ENCODE peak calls at places on chromosomes 4 and X, in nine cellular contexts. One of them, this sample, is unnamed.

GRCh38 chrX:24982306-24982965 is 33.3 kb downstream of the ARX start:
- DNase-seq in AG10803: peak; percentile 13
- DNase-seq in A172: peak; percentile 5
- DNase-seq in ELF-1: no peak
- DNase-seq in dorsolateral prefrontal cortex: no peak
- DNase-seq in stimulated activated CD4-positive, alpha-beta T cell treated with anti-CD3 and anti-CD28 coated beads, Interleukin-15, amount 100 ng/mL, for 1 hour: no peak
- DNase-seq in mesothelial cell of epicardium: no peak
- DNase-seq in SHP77: no peak
- DNase-seq in GM20000: no peak
- DNase-seq in this sample: no peak

GRCh38 chrX:123835661-123836371 is 24.0 kb upstream of the XIAP start:
- DNase-seq in AG10803: peak; percentile 62
- DNase-seq in A172: peak; percentile 73
- DNase-seq in ELF-1: no peak
- DNase-seq in dorsolateral prefrontal cortex: no peak
- DNase-seq in stimulated activated CD4-positive, alpha-beta T cell treated with anti-CD3 and anti-CD28 coated beads, Interleukin-15, amount 100 ng/mL, for 1 hour: no peak
- DNase-seq in mesothelial cell of epicardium: no peak
- DNase-seq in SHP77: no peak
- DNase-seq in GM20000: no peak
- DNase-seq in this sample: no peak

GRCh38 chrX:135544338-135544948 is 24.0 kb downstream of the INTS6L start:
- DNase-seq in AG10803: no peak
- DNase-seq in A172: no peak
- DNase-seq in ELF-1: no peak
- DNase-seq in dorsolateral prefrontal cortex: no peak
- DNase-seq in stimulated activated CD4-positive, alpha-beta T cell treated with anti-CD3 and anti-CD28 coated beads, Interleukin-15, amount 100 ng/mL, for 1 hour: no peak
- DNase-seq in mesothelial cell of epicardium: no peak
- DNase-seq in SHP77: no peak
- DNase-seq in GM20000: no peak
- DNase-seq in this sample: no peak

GRCh38 chr4:167652267-167652666 is 418.0 kb upstream of the SPOCK3 start:
- DNase-seq in AG10803: no peak
- DNase-seq in A172: no peak
- DNase-seq in ELF-1: no peak
- DNase-seq in dorsolateral prefrontal cortex: no peak
- DNase-seq in stimulated activated CD4-positive, alpha-beta T cell treated with anti-CD3 and anti-CD28 coated beads, Interleukin-15, amount 100 ng/mL, for 1 hour: no peak
- DNase-seq in mesothelial cell of epicardium: no peak
- DNase-seq in SHP77: no peak
- DNase-seq in GM20000: no peak
- DNase-seq in this sample: no peak

GRCh38 chr4:212438-213174 is 88.3 kb downstream of the ZNF718 start:
- DNase-seq in AG10803: peak; percentile 74
- DNase-seq in A172: no peak
- DNase-seq in ELF-1: peak; percentile 93
- DNase-seq in dorsolateral prefrontal cortex: peak; percentile 88
- DNase-seq in stimulated activated CD4-positive, alpha-beta T cell treated with anti-CD3 and anti-CD28 coated beads, Interleukin-15, amount 100 ng/mL, for 1 hour: no peak
- DNase-seq in mesothelial cell of epicardium: peak; percentile 46
- DNase-seq in SHP77: no peak
- DNase-seq in GM20000: no peak
- DNase-seq in this sample: no peak

GRCh38 chr4:184968784-184969201 is 49.5 kb upstream of the HELT start:
- DNase-seq in AG10803: no peak
- DNase-seq in A172: no peak
- DNase-seq in ELF-1: no peak
- DNase-seq in dorsolateral prefrontal cortex: no peak
- DNase-seq in stimulated activated CD4-positive, alpha-beta T cell treated with anti-CD3 and anti-CD28 coated beads, Interleukin-15, amount 100 ng/mL, for 1 hour: no peak
- DNase-seq in mesothelial cell of epicardium: no peak
- DNase-seq in SHP77: no peak
- DNase-seq in GM20000: no peak
- DNase-seq in this sample: peak; percentile 27

GRCh38 chr4:60500860-60501259 is 699.3 kb upstream of the ADGRL3 start:
- DNase-seq in AG10803: no peak
- DNase-seq in A172: no peak
- DNase-seq in ELF-1: no peak
- DNase-seq in dorsolateral prefrontal cortex: no peak
- DNase-seq in stimulated activated CD4-positive, alpha-beta T cell treated with anti-CD3 and anti-CD28 coated beads, Interleukin-15, amount 100 ng/mL, for 1 hour: no peak
- DNase-seq in mesothelial cell of epicardium: no peak
- DNase-seq in SHP77: no peak
- DNase-seq in GM20000: no peak
- DNase-seq in this sample: no peak

GRCh38 chr4:150385606-150386005 is 196.3 kb upstream of the MAB21L2 start:
- DNase-seq in AG10803: peak; percentile 95
- DNase-seq in A172: peak; percentile 67
- DNase-seq in ELF-1: peak; percentile 51
- DNase-seq in dorsolateral prefrontal cortex: no peak
- DNase-seq in stimulated activated CD4-positive, alpha-beta T cell treated with anti-CD3 and anti-CD28 coated beads, Interleukin-15, amount 100 ng/mL, for 1 hour: no peak
- DNase-seq in mesothelial cell of epicardium: no peak
- DNase-seq in SHP77: no peak
- DNase-seq in GM20000: no peak
- DNase-seq in this sample: no peak

GRCh38 chr4:141207971-141208370 is 12.7 kb upstream of the ZNF330 start:
- DNase-seq in AG10803: no peak
- DNase-seq in A172: no peak
- DNase-seq in ELF-1: no peak
- DNase-seq in dorsolateral prefrontal cortex: no peak
- DNase-seq in stimulated activated CD4-positive, alpha-beta T cell treated with anti-CD3 and anti-CD28 coated beads, Interleukin-15, amount 100 ng/mL, for 1 hour: no peak
- DNase-seq in mesothelial cell of epicardium: no peak
- DNase-seq in SHP77: no peak
- DNase-seq in GM20000: no peak
- DNase-seq in this sample: no peak

GRCh38 chr4:153764611-153765368 is 5.0 kb upstream of the RNF175 start:
- DNase-seq in AG10803: no peak
- DNase-seq in A172: no peak
- DNase-seq in ELF-1: no peak
- DNase-seq in dorsolateral prefrontal cortex: no peak
- DNase-seq in stimulated activated CD4-positive, alpha-beta T cell treated with anti-CD3 and anti-CD28 coated beads, Interleukin-15, amount 100 ng/mL, for 1 hour: no peak
- DNase-seq in mesothelial cell of epicardium: no peak
- DNase-seq in SHP77: no peak
- DNase-seq in GM20000: no peak
- DNase-seq in this sample: no peak

GRCh38 chrX:19886888-19887531 is 390 bp downstream of the SH3KBP1 start:
- DNase-seq in AG10803: no peak
- DNase-seq in A172: no peak
- DNase-seq in ELF-1: no peak
- DNase-seq in dorsolateral prefrontal cortex: no peak
- DNase-seq in stimulated activated CD4-positive, alpha-beta T cell treated with anti-CD3 and anti-CD28 coated beads, Interleukin-15, amount 100 ng/mL, for 1 hour: no peak
- DNase-seq in mesothelial cell of epicardium: peak; percentile 52
- DNase-seq in SHP77: no peak
- DNase-seq in GM20000: peak; percentile 64
- DNase-seq in this sample: no peak

GRCh38 chr4:184534511-184535391 is 60.4 kb upstream of the IRF2 start:
- DNase-seq in AG10803: peak; percentile 91
- DNase-seq in A172: peak; percentile 46
- DNase-seq in ELF-1: no peak
- DNase-seq in dorsolateral prefrontal cortex: no peak
- DNase-seq in stimulated activated CD4-positive, alpha-beta T cell treated with anti-CD3 and anti-CD28 coated beads, Interleukin-15, amount 100 ng/mL, for 1 hour: no peak
- DNase-seq in mesothelial cell of epicardium: no peak
- DNase-seq in SHP77: no peak
- DNase-seq in GM20000: peak; percentile 60
- DNase-seq in this sample: no peak

GRCh38 chrX:100750901-100751300 is 19.0 kb upstream of the SYTL4 start:
- DNase-seq in AG10803: no peak
- DNase-seq in A172: no peak
- DNase-seq in ELF-1: peak; percentile 21
- DNase-seq in dorsolateral prefrontal cortex: no peak
- DNase-seq in stimulated activated CD4-positive, alpha-beta T cell treated with anti-CD3 and anti-CD28 coated beads, Interleukin-15, amount 100 ng/mL, for 1 hour: no peak
- DNase-seq in mesothelial cell of epicardium: no peak
- DNase-seq in SHP77: no peak
- DNase-seq in GM20000: no peak
- DNase-seq in this sample: no peak

GRCh38 chrX:53713987-53714579 is 27.6 kb upstream of the HUWE1 start:
- DNase-seq in AG10803: peak; percentile 3
- DNase-seq in A172: no peak
- DNase-seq in ELF-1: no peak
- DNase-seq in dorsolateral prefrontal cortex: no peak
- DNase-seq in stimulated activated CD4-positive, alpha-beta T cell treated with anti-CD3 and anti-CD28 coated beads, Interleukin-15, amount 100 ng/mL, for 1 hour: no peak
- DNase-seq in mesothelial cell of epicardium: no peak
- DNase-seq in SHP77: no peak
- DNase-seq in GM20000: no peak
- DNase-seq in this sample: no peak

GRCh38 chrX:119655125-119655524 is 37.8 kb downstream of the SEPTIN6 start:
- DNase-seq in AG10803: peak; percentile 62
- DNase-seq in A172: peak; percentile 53
- DNase-seq in ELF-1: peak; percentile 54
- DNase-seq in dorsolateral prefrontal cortex: peak; percentile 36
- DNase-seq in stimulated activated CD4-positive, alpha-beta T cell treated with anti-CD3 and anti-CD28 coated beads, Interleukin-15, amount 100 ng/mL, for 1 hour: peak; percentile 40
- DNase-seq in mesothelial cell of epicardium: no peak
- DNase-seq in SHP77: no peak
- DNase-seq in GM20000: no peak
- DNase-seq in this sample: no peak

GRCh38 chr4:112885897-112886296 is 163.6 kb upstream of the ANK2 start:
- DNase-seq in AG10803: no peak
- DNase-seq in A172: no peak
- DNase-seq in ELF-1: peak; percentile 52
- DNase-seq in dorsolateral prefrontal cortex: no peak
- DNase-seq in stimulated activated CD4-positive, alpha-beta T cell treated with anti-CD3 and anti-CD28 coated beads, Interleukin-15, amount 100 ng/mL, for 1 hour: no peak
- DNase-seq in mesothelial cell of epicardium: no peak
- DNase-seq in SHP77: no peak
- DNase-seq in GM20000: no peak
- DNase-seq in this sample: no peak

GRCh38 chr4:35189988-35190613 is 1054.2 kb downstream of the ARAP2 start:
- DNase-seq in AG10803: no peak
- DNase-seq in A172: no peak
- DNase-seq in ELF-1: no peak
- DNase-seq in dorsolateral prefrontal cortex: no peak
- DNase-seq in stimulated activated CD4-positive, alpha-beta T cell treated with anti-CD3 and anti-CD28 coated beads, Interleukin-15, amount 100 ng/mL, for 1 hour: no peak
- DNase-seq in mesothelial cell of epicardium: no peak
- DNase-seq in SHP77: no peak
- DNase-seq in GM20000: no peak
- DNase-seq in this sample: no peak

GRCh38 chr4:118400362-118400761 is 47.6 kb upstream of the PRSS12 start:
- DNase-seq in AG10803: no peak
- DNase-seq in A172: no peak
- DNase-seq in ELF-1: no peak
- DNase-seq in dorsolateral prefrontal cortex: no peak
- DNase-seq in stimulated activated CD4-positive, alpha-beta T cell treated with anti-CD3 and anti-CD28 coated beads, Interleukin-15, amount 100 ng/mL, for 1 hour: no peak
- DNase-seq in mesothelial cell of epicardium: no peak
- DNase-seq in SHP77: no peak
- DNase-seq in GM20000: no peak
- DNase-seq in this sample: no peak

GRCh38 chrX:131792356-131792749 is 230.7 kb upstream of the STK26 start:
- DNase-seq in AG10803: peak; percentile 23
- DNase-seq in A172: peak; percentile 82
- DNase-seq in ELF-1: peak; percentile 96
- DNase-seq in dorsolateral prefrontal cortex: peak; percentile 90
- DNase-seq in stimulated activated CD4-positive, alpha-beta T cell treated with anti-CD3 and anti-CD28 coated beads, Interleukin-15, amount 100 ng/mL, for 1 hour: no peak
- DNase-seq in mesothelial cell of epicardium: no peak
- DNase-seq in SHP77: no peak
- DNase-seq in GM20000: no peak
- DNase-seq in this sample: no peak

This sample was measured in H9.